ENCODE peak calls at places on chromosome 20, in seven cellular contexts. One of them, this sample, is unnamed.

GRCh38 chr20:35854697-35855434 is 83.1 kb downstream of the PHF20 start:
- DNase-seq in NCI-H1105 treated with DMSO at 0.1 percent for 48 hours: no peak
- DNase-seq in H54: no peak
- DNase-seq in amygdala: no peak
- DNase-seq in HuH-7.5: no peak
- DNase-seq in GM04503: no peak
- DNase-seq in fibroblast of mammary gland: peak; percentile 18
- DNase-seq in this sample: no peak

GRCh38 chr20:23415958-23416583 is 5.2 kb downstream of the NAPB start:
- DNase-seq in amygdala: no peak
- DNase-seq in NCI-H1105 treated with DMSO at 0.1 percent for 48 hours: no peak
- DNase-seq in H54: no peak
- DNase-seq in GM04503: no peak
- DNase-seq in fibroblast of mammary gland: peak; percentile 27
- DNase-seq in HuH-7.5: no peak
- DNase-seq in this sample: no peak

GRCh38 chr20:53822534-53822933 is 228.9 kb upstream of the ZNF217 start:
- DNase-seq in fibroblast of mammary gland: no peak
- DNase-seq in amygdala: no peak
- DNase-seq in GM04503: no peak
- DNase-seq in H54: no peak
- DNase-seq in NCI-H1105 treated with DMSO at 0.1 percent for 48 hours: no peak
- DNase-seq in HuH-7.5: no peak
- DNase-seq in this sample: no peak

GRCh38 chr20:19975436-19975799 is 41.7 kb upstream of the NAA20 start:
- DNase-seq in amygdala: no peak
- DNase-seq in HuH-7.5: no peak
- DNase-seq in fibroblast of mammary gland: peak; percentile 63
- DNase-seq in NCI-H1105 treated with DMSO at 0.1 percent for 48 hours: no peak
- DNase-seq in GM04503: no peak
- DNase-seq in H54: peak; percentile 26
- DNase-seq in this sample: no peak

GRCh38 chr20:219290-220115 is 7.6 kb upstream of the DEFB129 start:
- DNase-seq in fibroblast of mammary gland: peak; percentile 20
- DNase-seq in NCI-H1105 treated with DMSO at 0.1 percent for 48 hours: peak; percentile 56
- DNase-seq in GM04503: no peak
- DNase-seq in HuH-7.5: peak; percentile 14
- DNase-seq in H54: peak; percentile 15
- DNase-seq in amygdala: no peak
- DNase-seq in this sample: no peak

GRCh38 chr20:48901326-48901725 is 20.2 kb upstream of the ARFGEF2 start:
- DNase-seq in amygdala: no peak
- DNase-seq in GM04503: no peak
- DNase-seq in H54: no peak
- DNase-seq in fibroblast of mammary gland: no peak
- DNase-seq in NCI-H1105 treated with DMSO at 0.1 percent for 48 hours: no peak
- DNase-seq in HuH-7.5: no peak
- DNase-seq in this sample: no peak

GRCh38 chr20:7237251-7237650 is 469.8 kb downstream of the BMP2 start:
- DNase-seq in H54: no peak
- DNase-seq in amygdala: no peak
- DNase-seq in NCI-H1105 treated with DMSO at 0.1 percent for 48 hours: no peak
- DNase-seq in GM04503: no peak
- DNase-seq in fibroblast of mammary gland: no peak
- DNase-seq in HuH-7.5: no peak
- DNase-seq in this sample: no peak

GRCh38 chr20:46406200-46406985 is at the start of gene ELMO2:
- DNase-seq in amygdala: peak; percentile 95
- DNase-seq in NCI-H1105 treated with DMSO at 0.1 percent for 48 hours: peak; percentile 98
- DNase-seq in GM04503: peak; percentile 73
- DNase-seq in fibroblast of mammary gland: peak; percentile 94
- DNase-seq in HuH-7.5: peak; percentile 91
- DNase-seq in H54: peak; percentile 91
- DNase-seq in this sample: peak; percentile 98

GRCh38 chr20:49207071-49207470 is 12.1 kb upstream of the DDX27 start:
- DNase-seq in HuH-7.5: no peak
- DNase-seq in fibroblast of mammary gland: no peak
- DNase-seq in H54: no peak
- DNase-seq in NCI-H1105 treated with DMSO at 0.1 percent for 48 hours: no peak
- DNase-seq in GM04503: no peak
- DNase-seq in amygdala: no peak
- DNase-seq in this sample: no peak

GRCh38 chr20:48885237-48885636 is 36.3 kb upstream of the ARFGEF2 start:
- DNase-seq in GM04503: no peak
- DNase-seq in HuH-7.5: no peak
- DNase-seq in H54: no peak
- DNase-seq in fibroblast of mammary gland: no peak
- DNase-seq in NCI-H1105 treated with DMSO at 0.1 percent for 48 hours: no peak
- DNase-seq in amygdala: no peak
- DNase-seq in this sample: no peak

GRCh38 chr20:40991181-40991889 is 37.3 kb upstream of the TOP1 start:
- DNase-seq in GM04503: no peak
- DNase-seq in NCI-H1105 treated with DMSO at 0.1 percent for 48 hours: no peak
- DNase-seq in fibroblast of mammary gland: no peak
- DNase-seq in HuH-7.5: no peak
- DNase-seq in amygdala: no peak
- DNase-seq in H54: no peak
- DNase-seq in this sample: no peak

GRCh38 chr20:35702051-35702823 is 3.0 kb downstream of the ROMO1 start:
- DNase-seq in fibroblast of mammary gland: peak; percentile 92
- DNase-seq in HuH-7.5: no peak
- DNase-seq in GM04503: peak; percentile 77
- DNase-seq in amygdala: no peak
- DNase-seq in NCI-H1105 treated with DMSO at 0.1 percent for 48 hours: no peak
- DNase-seq in H54: no peak
- DNase-seq in this sample: no peak

GRCh38 chr20:21613512-21613911 is 92.0 kb upstream of the PAX1 start:
- DNase-seq in GM04503: no peak
- DNase-seq in NCI-H1105 treated with DMSO at 0.1 percent for 48 hours: peak; percentile 97
- DNase-seq in fibroblast of mammary gland: peak; percentile 1
- DNase-seq in amygdala: no peak
- DNase-seq in HuH-7.5: no peak
- DNase-seq in H54: no peak
- DNase-seq in this sample: peak; percentile 53

GRCh38 chr20:38673731-38674177 is 50.5 kb upstream of the SLC32A1 start:
- DNase-seq in H54: no peak
- DNase-seq in NCI-H1105 treated with DMSO at 0.1 percent for 48 hours: no peak
- DNase-seq in GM04503: no peak
- DNase-seq in fibroblast of mammary gland: peak; percentile 9
- DNase-seq in HuH-7.5: no peak
- DNase-seq in amygdala: no peak
- DNase-seq in this sample: no peak

GRCh38 chr20:50327666-50328065 is 137.0 kb downstream of the CEBPB start:
- DNase-seq in H54: no peak
- DNase-seq in amygdala: no peak
- DNase-seq in GM04503: no peak
- DNase-seq in fibroblast of mammary gland: no peak
- DNase-seq in HuH-7.5: no peak
- DNase-seq in NCI-H1105 treated with DMSO at 0.1 percent for 48 hours: no peak
- DNase-seq in this sample: no peak

GRCh38 chr20:52552181-52552872 is 360.7 kb upstream of the ZFP64 start:
- DNase-seq in NCI-H1105 treated with DMSO at 0.1 percent for 48 hours: no peak
- DNase-seq in HuH-7.5: no peak
- DNase-seq in H54: no peak
- DNase-seq in amygdala: no peak
- DNase-seq in GM04503: peak; percentile 26
- DNase-seq in fibroblast of mammary gland: peak; percentile 59
- DNase-seq in this sample: no peak

This sample was measured in right lobe of liver.